ENCODE peak calls at places on chromosomes 6 and 20, in six cellular contexts. B is H9, K is neuronal stem cell, T is H1, N is mesendoderm, Z is mesenchymal stem cell. H is an unnamed sample.

GRCh38 chr6:65113581-65113980 is 593.4 kb downstream of the EYS start:
- DNase-seq in B (no peak), K (no peak), T (no peak), N (no peak), Z (peak), H (peak)

GRCh38 chr20:19129306-19129705 is 83.1 kb upstream of the SLC24A3 start:
- DNase-seq in B (no peak), K (no peak), T (no peak), N (no peak), Z (no peak), H (no peak)

GRCh38 chr20:57030611-57031600 is 235.5 kb downstream of the BMP7 start:
- DNase-seq in B (no peak), K (no peak), T (no peak), N (no peak), Z (peak), H (peak)

GRCh38 chr6:130944486-130944885 is 117.3 kb downstream of the SMLR1 start:
- DNase-seq in B (no peak), K (no peak), T (no peak), N (no peak), Z (no peak), H (no peak)

GRCh38 chr6:43977404-43978111 is 149.7 kb downstream of the MRPL14 start:
- DNase-seq in B (peak), K (no peak), T (peak), N (no peak), Z (no peak), H (no peak)

GRCh38 chr6:16687045-16687444 is 74.2 kb downstream of the ATXN1 start:
- DNase-seq in B (no peak), K (no peak), T (no peak), N (no peak), Z (no peak), H (no peak)

GRCh38 chr6:26401987-26402658 is at the start of gene BTN3A1:
- DNase-seq in B (peak), K (peak), T (peak), N (peak), Z (peak), H (peak)

GRCh38 chr20:41664584-41664983 is 46.4 kb upstream of the CHD6 start:
- DNase-seq in B (no peak), K (no peak), T (no peak), N (peak), Z (peak), H (peak)

GRCh38 chr20:1844723-1845523 is 50.3 kb upstream of the SIRPA start:
- DNase-seq in B (no peak), K (no peak), T (no peak), N (no peak), Z (peak), H (peak)

GRCh38 chr6:44556046-44556445 is 168.5 kb downstream of the CDC5L start:
- DNase-seq in B (no peak), K (no peak), T (no peak), N (no peak), Z (no peak), H (no peak)

GRCh38 chr6:104704191-104704590 is 155.5 kb downstream of the HACE1 start:
- DNase-seq in B (no peak), K (no peak), T (no peak), N (no peak), Z (peak), H (no peak)

GRCh38 chr6:8274240-8274639 is 161.1 kb downstream of the SLC35B3 start:
- DNase-seq in B (no peak), K (no peak), T (no peak), N (no peak), Z (no peak), H (no peak)

GRCh38 chr6:165974817-165975216 is 192.8 kb downstream of the TBXT start:
- DNase-seq in B (no peak), K (no peak), T (no peak), N (no peak), Z (no peak), H (no peak)

GRCh38 chr6:36443951-36444428 is 1.2 kb downstream of the KCTD20 start:
- DNase-seq in B (peak), K (no peak), T (no peak), N (peak), Z (peak), H (peak)

GRCh38 chr20:51624157-51624731 is 81.7 kb upstream of the NFATC2 start:
- DNase-seq in B (peak), K (peak), T (peak), N (peak), Z (peak), H (peak)

DNA sequence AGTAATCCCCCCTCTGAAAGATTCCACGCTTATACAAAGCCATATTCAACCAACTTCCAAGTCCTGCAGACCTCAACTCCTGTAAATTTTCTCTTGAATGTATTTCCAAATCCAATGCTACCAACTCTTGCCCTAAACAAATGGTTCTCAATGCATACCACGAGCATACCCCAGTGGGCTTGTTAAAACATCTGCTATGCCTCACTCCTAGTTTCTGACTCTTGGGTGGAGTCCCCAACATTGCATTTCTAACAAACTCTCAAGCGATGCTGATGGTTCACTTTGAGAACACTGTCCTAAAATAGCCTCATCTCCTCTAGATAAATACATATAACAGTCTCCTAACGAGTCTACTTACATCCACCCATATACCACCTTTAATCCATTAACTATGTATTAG is 7.3 kb downstream of the HBS1L start:
- DNase-seq in B (no peak), K (no peak), T (no peak), N (no peak), Z (no peak), H (no peak)
- H2BK15ac ChIP-seq in B (no peak), K (no peak), T (no peak), N (no peak), Z (no peak), H (no peak)

GRCh38 chr20:37228656-37229055 is 33.0 kb downstream of the GHRH start:
- DNase-seq in B (no peak), K (no peak), T (no peak), N (no peak), Z (no peak), H (no peak)
- H2BK15ac ChIP-seq in B (no peak), K (peak), T (no peak), N (no peak), Z (no peak), H (no peak)

GRCh38 chr20:62141043-62141396 is 2.2 kb downstream of the PSMA7 start:
- DNase-seq in B (no peak), K (no peak), T (no peak), N (no peak), Z (no peak), H (no peak)
- H2BK15ac ChIP-seq in B (no peak), K (no peak), T (no peak), N (no peak), Z (no peak), H (no peak)

GRCh38 chr20:62609811-62610757 is 32.2 kb upstream of the SLCO4A1 start:
- DNase-seq in B (no peak), K (no peak), T (no peak), N (no peak), Z (no peak), H (no peak)
- H2BK15ac ChIP-seq in B (no peak), K (peak), T (no peak), N (no peak), Z (no peak), H (no peak)

DNA sequence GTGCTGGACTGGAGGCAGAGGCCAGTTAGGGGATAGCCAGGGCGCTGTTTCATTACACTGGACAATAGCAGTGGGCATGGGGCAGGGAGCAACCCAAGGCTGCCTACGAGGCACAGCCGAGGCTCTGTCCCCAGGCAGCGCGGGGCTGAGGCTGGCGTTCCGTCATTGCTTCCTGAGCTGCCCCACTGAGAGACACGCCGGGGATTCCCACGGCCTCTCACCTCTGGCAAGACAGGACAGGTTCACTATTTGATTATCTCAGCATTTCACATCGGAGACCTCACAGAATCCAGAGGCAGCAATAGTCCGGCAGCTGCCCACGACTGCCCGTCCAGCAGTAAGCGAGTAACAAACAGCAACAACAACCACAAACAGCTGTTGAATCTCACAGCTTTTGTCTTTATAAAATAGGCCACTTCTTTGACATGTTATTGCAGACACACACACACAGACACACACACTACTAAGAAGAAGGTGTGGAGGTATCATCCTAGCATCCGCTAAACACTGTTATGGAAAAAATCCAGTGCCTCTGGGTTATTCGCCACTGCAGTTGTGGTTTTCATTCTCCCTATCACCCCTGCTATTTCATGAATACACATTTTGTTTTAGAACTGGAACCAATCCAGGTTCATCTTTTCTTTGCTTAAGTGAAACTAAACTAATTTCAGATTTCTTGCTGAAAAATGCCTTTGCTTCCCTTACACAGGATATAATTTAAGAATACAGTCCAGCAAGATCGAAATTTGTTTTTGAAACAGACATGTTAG is 19.5 kb downstream of the KIF25 start:
- DNase-seq in B (no peak), K (no peak), T (peak), N (no peak), Z (no peak), H (no peak)
- H2BK15ac ChIP-seq in B (no peak), K (no peak), T (no peak), N (no peak), Z (no peak), H (no peak)

GRCh38 chr20:36929691-36930090 is 21.8 kb downstream of the SAMHD1 start:
- DNase-seq in B (no peak), K (no peak), T (no peak), N (no peak), Z (no peak), H (no peak)
- H2BK15ac ChIP-seq in B (no peak), K (no peak), T (no peak), N (no peak), Z (no peak), H (no peak)

GRCh38 chr20:362271-363254 is 15.7 kb downstream of the NRSN2 start:
- DNase-seq in B (peak), K (no peak), T (no peak), N (peak), Z (peak), H (peak)
- H2BK15ac ChIP-seq in B (no peak), K (no peak), T (peak), N (no peak), Z (no peak), H (peak)

DNA sequence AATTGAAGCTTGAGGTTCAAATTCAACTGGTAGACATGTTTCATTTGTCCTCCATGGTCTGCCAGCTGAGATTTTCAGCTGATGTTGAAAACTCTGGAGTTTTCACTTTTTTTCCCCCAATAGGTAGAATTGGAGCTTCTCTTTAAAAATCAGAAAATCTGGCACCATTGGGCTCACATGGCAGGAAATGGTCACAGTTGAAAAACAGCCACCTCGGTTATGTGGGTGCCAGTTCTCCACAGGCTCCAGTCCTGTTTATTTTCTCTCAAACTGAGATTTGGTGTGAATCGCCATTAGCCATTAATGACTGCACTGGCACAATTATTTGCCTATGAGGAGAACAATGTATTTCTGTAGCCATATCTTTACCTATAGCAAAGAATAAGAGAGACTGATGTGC is 171.4 kb upstream of the TFAP2D start:
- DNase-seq in B (no peak), K (no peak), T (no peak), N (no peak), Z (no peak), H (no peak)
- H2BK15ac ChIP-seq in B (no peak), K (no peak), T (no peak), N (no peak), Z (no peak), H (no peak)

DNA sequence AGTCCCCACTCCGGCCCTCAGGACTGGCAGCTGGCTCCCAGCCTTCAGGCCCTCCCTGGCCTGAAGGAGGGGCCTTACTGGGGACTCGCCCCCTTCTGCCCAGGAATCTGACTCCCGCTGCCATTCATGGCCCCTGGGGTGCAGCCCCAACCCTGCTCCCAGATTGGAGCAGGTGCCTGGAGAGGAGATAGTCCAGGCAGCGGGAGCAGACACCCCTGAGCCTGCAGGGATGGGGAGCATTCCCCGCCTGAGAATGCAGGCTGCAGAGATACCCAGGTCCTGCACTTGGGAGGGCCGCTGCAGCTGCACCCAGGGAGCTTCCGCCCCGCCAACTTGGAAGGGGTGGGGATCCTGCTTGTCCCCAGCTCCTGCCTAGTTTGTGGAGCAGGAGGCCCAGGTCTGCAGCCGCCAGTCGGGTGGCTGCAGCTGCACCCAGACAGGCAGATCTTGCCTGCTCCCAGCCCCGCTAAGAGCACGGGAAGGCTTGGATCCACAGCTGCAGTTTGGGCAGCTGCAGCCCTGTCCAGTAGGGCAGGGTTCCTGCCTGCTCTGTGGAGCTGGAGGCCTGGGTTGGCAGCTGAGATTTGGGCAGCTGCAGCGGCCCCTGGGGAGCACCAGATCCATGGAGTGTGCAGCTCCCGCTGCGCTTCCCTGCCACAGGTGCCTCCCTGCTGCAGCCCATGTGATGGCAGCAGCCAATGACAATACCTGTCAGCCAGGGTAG is 5.2 kb downstream of the GTSF1L start:
- DNase-seq in B (peak), K (no peak), T (peak), N (no peak), Z (no peak), H (no peak)
- H2BK15ac ChIP-seq in B (no peak), K (no peak), T (no peak), N (no peak), Z (no peak), H (no peak)

GRCh38 chr20:8428988-8429387 is 296.9 kb downstream of the PLCB1 start:
- DNase-seq in B (no peak), K (no peak), T (no peak), N (no peak), Z (no peak), H (no peak)

GRCh38 chr20:8433286-8433685 is 301.2 kb downstream of the PLCB1 start:
- DNase-seq in B (no peak), K (no peak), T (no peak), N (peak), Z (no peak), H (no peak)

GRCh38 chr20:8432435-8433148 is 300.5 kb downstream of the PLCB1 start:
- DNase-seq in B (no peak), K (no peak), T (no peak), N (peak), Z (no peak), H (no peak)

GRCh38 chr20:8434326-8434876 is 302.3 kb downstream of the PLCB1 start:
- DNase-seq in B (no peak), K (no peak), T (no peak), N (no peak), Z (no peak), H (no peak)

DNA sequence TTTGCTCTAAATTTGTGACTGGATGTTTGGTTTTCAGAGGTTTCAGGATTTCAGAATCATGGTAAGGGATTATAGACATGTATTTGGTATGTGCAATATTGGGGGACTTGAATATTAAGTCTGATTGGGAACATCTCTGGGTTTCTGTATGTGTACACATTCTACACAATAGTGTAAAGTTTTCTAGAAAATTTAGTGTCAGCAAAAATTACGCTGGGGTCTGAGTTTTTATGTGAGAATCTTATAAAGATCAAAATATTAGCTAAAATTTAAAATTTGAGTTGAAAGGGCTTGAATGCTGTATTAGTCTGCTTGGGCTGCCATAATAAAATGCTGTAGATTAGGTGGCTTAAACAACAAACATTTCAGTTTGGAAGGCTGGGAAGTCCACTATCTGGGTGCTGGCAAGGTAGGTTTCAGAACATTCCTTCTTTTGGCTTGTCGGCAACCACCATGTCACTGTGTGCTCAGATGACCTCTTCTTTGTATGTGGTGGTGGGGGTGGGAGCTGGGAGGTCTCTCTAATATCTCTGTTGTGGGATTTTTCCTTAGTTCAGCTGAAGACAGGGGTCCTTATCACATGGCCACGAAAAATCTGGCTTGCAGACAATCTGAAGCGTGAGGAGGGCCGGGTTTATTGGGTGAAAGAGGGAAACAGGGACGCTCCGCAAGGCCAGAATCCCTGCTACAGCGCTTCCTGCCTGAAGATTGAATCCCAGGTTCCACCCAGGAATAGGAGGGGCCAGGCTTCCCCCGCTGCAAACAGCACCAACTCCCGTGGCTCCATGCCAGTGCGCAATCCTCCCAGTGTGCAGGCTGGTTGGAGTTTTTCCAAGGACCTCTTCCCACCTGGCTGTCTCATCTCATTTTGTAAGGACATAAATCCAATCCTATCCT is 299.7 kb downstream of the PLCB1 start:
- DNase-seq in B (peak), K (no peak), T (no peak), N (peak), Z (no peak), H (no peak)
- H2BK15ac ChIP-seq in B (no peak), K (no peak), T (no peak), N (no peak), Z (no peak), H (peak)

H was measured in IMR-90.